ENCODE peak calls at places on chromosome 22, in ten cellular contexts. W is AG09309, H is fibroblast of lung, M is lower lobe of right lung, U is prostate gland, S is bronchial epithelial cell, R is IMR-90, D is ovary, Q is stomach, O is esophagus muscularis mucosa. T is an unnamed sample.

GRCh38 chr22:43441216-43441615 is 29.4 kb downstream of the MPPED1 start:
- DNase-seq in W (no peak), H (no peak), M (no peak), U (no peak), S (no peak), R (no peak), D (no peak), Q (no peak), O (no peak), T (no peak)

GRCh38 chr22:49960159-49960966 is at the start of gene PIM3:
- DNase-seq in W (peak; percentile 86), H (peak; percentile 95), M (peak; percentile 96), U (peak; percentile 93), S (peak; percentile 81), R (peak; percentile 95), D (peak; percentile 92), Q (peak; percentile 97), O (peak; percentile 96), T (peak; percentile 100)

GRCh38 chr22:25018009-25018408 is 65.5 kb downstream of the KIAA1671 start:
- DNase-seq in W (no peak), H (no peak), M (no peak), U (no peak), S (no peak), R (no peak), D (no peak), Q (no peak), O (no peak), T (no peak)

GRCh38 chr22:47495102-47495501 is 732.7 kb downstream of the TBC1D22A start:
- DNase-seq in W (no peak), H (no peak), M (no peak), U (no peak), S (no peak), R (no peak), D (no peak), Q (no peak), O (no peak), T (no peak)

GRCh38 chr22:46661221-46661851 is 41.1 kb downstream of the GRAMD4 start:
- DNase-seq in W (no peak), H (peak; percentile 62), M (no peak), U (peak; percentile 34), S (peak; percentile 86), R (peak; percentile 76), D (no peak), Q (no peak), O (no peak), T (no peak)

GRCh38 chr22:42343136-42343484 is 72.7 kb upstream of the TCF20 start:
- DNase-seq in W (no peak), H (peak; percentile 13), M (no peak), U (no peak), S (no peak), R (no peak), D (peak; percentile 47), Q (no peak), O (no peak), T (no peak)

GRCh38 chr22:27993774-27994350 is 74.8 kb upstream of the PITPNB start:
- DNase-seq in W (no peak), H (no peak), M (peak; percentile 9), U (no peak), S (no peak), R (no peak), D (peak; percentile 4), Q (no peak), O (no peak), T (no peak)

GRCh38 chr22:44730034-44730433 is 22.3 kb upstream of the ARHGAP8 start:
- DNase-seq in W (no peak), H (no peak), M (no peak), U (no peak), S (no peak), R (no peak), D (no peak), Q (no peak), O (no peak), T (no peak)

GRCh38 chr22:21876486-21877176 is 9.2 kb upstream of the MAPK1 start:
- DNase-seq in W (peak; percentile 74), H (peak; percentile 44), M (no peak), U (no peak), S (no peak), R (peak; percentile 68), D (no peak), Q (no peak), O (no peak), T (peak; percentile 59)

GRCh38 chr22:20615021-20615420 is 107.6 kb downstream of the MED15 start:
- DNase-seq in W (no peak), H (no peak), M (no peak), U (no peak), S (peak; percentile 8), R (no peak), D (no peak), Q (no peak), O (no peak), T (no peak)

GRCh38 chr22:35835998-35836691 is 118.5 kb downstream of the APOL5 start:
- DNase-seq in W (peak; percentile 83), H (peak; percentile 93), M (no peak), U (peak; percentile 31), S (peak; percentile 86), R (peak; percentile 86), D (peak; percentile 45), Q (peak; percentile 43), O (no peak), T (no peak)

GRCh38 chr22:26474687-26475086 is 8.9 kb downstream of the HPS4 start:
- DNase-seq in W (no peak), H (peak; percentile 68), M (no peak), U (no peak), S (peak; percentile 75), R (no peak), D (no peak), Q (no peak), O (no peak), T (no peak)

GRCh38 chr22:45204241-45204640 is 36.5 kb downstream of the KIAA0930 start:
- DNase-seq in W (no peak), H (no peak), M (no peak), U (no peak), S (no peak), R (no peak), D (no peak), Q (no peak), O (no peak), T (no peak)

GRCh38 chr22:46951973-46952372 is 189.5 kb downstream of the TBC1D22A start:
- DNase-seq in W (no peak), H (no peak), M (no peak), U (no peak), S (no peak), R (no peak), D (no peak), Q (peak; percentile 8), O (no peak), T (no peak)

GRCh38 chr22:50576070-50576469 is 2.2 kb downstream of the CPT1B start:
- DNase-seq in W (peak; percentile 10), H (peak; percentile 24), M (no peak), U (no peak), S (peak; percentile 51), R (peak; percentile 44), D (no peak), Q (no peak), O (no peak), T (no peak)

GRCh38 chr22:43859621-43860020 is 2.7 kb downstream of the SULT4A1 start:
- DNase-seq in W (no peak), H (no peak), M (no peak), U (no peak), S (no peak), R (no peak), D (no peak), Q (no peak), O (no peak), T (no peak)

GRCh38 chr22:37089451-37089850 is 20.1 kb downstream of the TMPRSS6 start:
- DNase-seq in W (no peak), H (no peak), M (peak; percentile 58), U (no peak), S (no peak), R (peak; percentile 5), D (no peak), Q (no peak), O (no peak), T (no peak)
- TF ChIP-seq CTCF in W (no peak), H (no peak), M (no peak), U (no peak), S (no peak), R (no peak), D (no peak), Q (no peak), O (no peak), T (no peak)

DNA sequence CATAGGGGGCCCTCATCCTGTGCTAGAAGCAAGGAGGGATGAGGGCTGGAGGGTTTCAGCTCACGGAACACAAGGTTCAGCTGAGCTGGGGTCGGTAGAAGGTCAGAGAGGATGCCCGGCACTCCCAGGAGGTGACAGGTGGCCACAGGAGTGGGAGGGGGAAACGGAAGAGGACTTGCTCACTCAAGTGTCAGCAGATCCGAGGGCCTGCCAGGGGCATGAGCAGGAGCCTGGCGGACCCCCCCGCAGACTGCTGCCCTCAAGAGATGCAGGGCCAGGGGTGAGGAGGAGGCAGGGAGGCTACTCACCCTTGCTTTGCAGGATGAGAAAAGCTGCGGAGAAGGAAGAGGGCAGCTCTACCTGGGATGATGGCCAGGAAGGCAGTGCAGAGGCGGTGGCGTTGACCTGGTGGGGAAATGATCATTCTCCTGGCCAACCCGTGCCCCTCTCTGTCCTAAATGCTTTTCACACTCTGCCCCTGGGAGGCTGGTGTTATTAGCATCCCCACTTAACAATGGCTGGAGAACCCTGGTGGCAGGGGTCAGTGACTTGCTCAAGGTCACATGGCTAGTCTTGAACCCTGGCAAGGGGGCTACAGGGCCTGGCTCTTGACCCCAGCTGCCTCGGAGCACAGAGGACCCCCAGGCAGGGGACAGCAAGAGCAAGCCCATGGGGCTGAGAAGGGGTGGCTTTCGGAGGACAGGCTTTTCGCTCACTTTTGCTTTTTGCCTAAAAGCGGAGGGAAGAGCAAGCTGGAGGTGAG is 30.1 kb upstream of the CSNK1E start:
- DNase-seq in W (no peak), H (no peak), M (no peak), U (no peak), S (no peak), R (no peak), D (no peak), Q (peak; percentile 20), O (peak; percentile 81), T (no peak)
- H3K4me3 ChIP-seq in W (no peak overlapping the region), H (no peak overlapping the region), M (no peak overlapping the region), U (no peak overlapping the region), S (no peak overlapping the region), R (no peak overlapping the region), D (no peak overlapping the region), Q (no peak overlapping the region), O (no peak overlapping the region), T (no peak overlapping the region)

GRCh38 chr22:39134366-39135091 is 18.0 kb downstream of the CBX7 start:
- DNase-seq in W (no peak), H (no peak), M (no peak), U (no peak), S (no peak), R (no peak), D (no peak), Q (no peak), O (no peak), T (no peak)
- TF ChIP-seq CTCF in W (no peak), H (no peak), M (no peak), U (no peak), S (no peak), R (no peak), D (no peak), Q (no peak), O (no peak), T (no peak)

DNA sequence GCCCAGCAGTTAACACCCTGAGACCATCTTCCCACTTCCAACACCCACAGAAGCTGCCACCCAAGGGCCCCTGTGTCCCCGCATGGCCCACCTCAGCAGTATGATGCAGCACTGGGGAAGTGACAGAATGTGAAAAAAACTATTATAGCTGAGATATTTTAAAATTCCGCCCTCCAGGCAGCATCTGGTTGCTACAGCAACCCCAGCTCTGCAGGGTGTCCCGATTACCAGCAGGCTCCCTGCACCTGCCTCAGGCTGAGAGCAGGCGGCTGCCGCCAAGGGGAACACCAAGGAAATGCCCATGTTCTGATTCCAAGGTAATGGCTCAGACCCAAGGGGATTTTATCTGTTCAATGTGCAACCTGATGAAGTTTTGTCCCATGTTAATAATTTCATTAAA is 10.5 kb upstream of the TMEM121B start:
- DNase-seq in W (no peak), H (no peak), M (no peak), U (no peak), S (no peak), R (no peak), D (no peak), Q (no peak), O (no peak), T (no peak)
- H3K4me3 ChIP-seq in W (no peak overlapping the region), H (no peak overlapping the region), M (no peak overlapping the region), U (no peak overlapping the region), S (no peak overlapping the region), R (no peak overlapping the region), D (no peak overlapping the region), Q (no peak overlapping the region), O (no peak overlapping the region), T (no peak overlapping the region)

T was measured in GM06990.